ENCODE peak calls at places on chromosomes 7 and 10, in six cellular contexts. O is mesendoderm, D is IMR-90, T is trophoblast cell, H is H9, C is mesenchymal stem cell. G is an unnamed sample.

GRCh38 chr10:69465457-69466157 is 14.3 kb downstream of the TSPAN15 start:
- DNase-seq in O (no peak), D (no peak), T (no peak), H (no peak), C (no peak), G (no peak)

GRCh38 chr7:50346548-50347497 is 42.3 kb downstream of the IKZF1 start:
- DNase-seq in O (peak; percentile 68), D (no peak), T (no peak), H (no peak), C (no peak), G (no peak)

GRCh38 chr10:122348951-122349361 is 25.6 kb upstream of the PLEKHA1 start:
- DNase-seq in O (no peak), D (no peak), T (no peak), H (no peak), C (no peak), G (peak; percentile 65)

GRCh38 chr10:121589553-121589952 is 8.7 kb downstream of the FGFR2 start:
- DNase-seq in O (no peak), D (no peak), T (no peak), H (no peak), C (no peak), G (no peak)

GRCh38 chr10:33441561-33441960 is 107.1 kb upstream of the NRP1 start:
- DNase-seq in O (no peak), D (no peak), T (peak; percentile 3), H (no peak), C (no peak), G (no peak)

GRCh38 chr7:127769696-127770400 is 117.9 kb downstream of the SND1 start:
- DNase-seq in O (no peak), D (peak; percentile 58), T (no peak), H (no peak), C (peak; percentile 52), G (no peak)

GRCh38 chr7:96285579-96285978 is 36.3 kb downstream of the SLC25A13 start:
- DNase-seq in O (no peak), D (peak; percentile 37), T (no peak), H (no peak), C (no peak), G (no peak)

GRCh38 chr7:29588900-29589696 is 25.5 kb downstream of the PRR15 start:
- DNase-seq in O (peak; percentile 63), D (peak; percentile 22), T (peak; percentile 23), H (peak; percentile 66), C (peak; percentile 30), G (no peak)

GRCh38 chr7:94239661-94240234 is 154.9 kb upstream of the COL1A2 start:
- DNase-seq in O (peak; percentile 38), D (no peak), T (no peak), H (no peak), C (no peak), G (peak; percentile 76)

GRCh38 chr10:23172846-23173548 is 19.1 kb upstream of the PTF1A start:
- DNase-seq in O (peak; percentile 58), D (no peak), T (no peak), H (peak; percentile 74), C (no peak), G (no peak)

GRCh38 chr10:122446668-122447410 is 7.6 kb upstream of the ARMS2 start:
- DNase-seq in O (peak; percentile 65), D (no peak), T (peak; percentile 75), H (no peak), C (no peak), G (no peak)

GRCh38 chr7:29190349-29191045 is 4.1 kb upstream of the CHN2 start:
- DNase-seq in O (peak; percentile 59), D (no peak), T (no peak), H (no peak), C (no peak), G (no peak)

GRCh38 chr10:2130906-2131305 is 393.6 kb upstream of the ADARB2 start:
- DNase-seq in O (peak; percentile 23), D (no peak), T (no peak), H (no peak), C (no peak), G (no peak)

GRCh38 chr7:128200376-128200775 is 40.7 kb upstream of the LEP start:
- DNase-seq in O (no peak), D (no peak), T (no peak), H (peak; percentile 26), C (no peak), G (no peak)

GRCh38 chr10:15200626-15201025 is 32.1 kb upstream of the NMT2 start:
- DNase-seq in O (peak; percentile 98), D (peak; percentile 80), T (peak; percentile 51), H (no peak), C (peak; percentile 63), G (no peak)

GRCh38 chr7:133117432-133117831 is 35.5 kb upstream of the CHCHD3 start:
- DNase-seq in O (no peak), D (no peak), T (no peak), H (no peak), C (no peak), G (no peak)

GRCh38 chr7:121262221-121262620 is 66.6 kb upstream of the WNT16 start:
- DNase-seq in O (no peak), D (peak; percentile 64), T (no peak), H (no peak), C (no peak), G (no peak)

GRCh38 chr7:45177801-45178200 is 20.2 kb downstream of the RAMP3 start:
- DNase-seq in O (no peak), D (no peak), T (no peak), H (no peak), C (no peak), G (no peak)

GRCh38 chr10:22893776-22894175 is 34.1 kb upstream of the ARMC3 start:
- DNase-seq in O (no peak), D (no peak), T (no peak), H (no peak), C (no peak), G (no peak)

GRCh38 chr7:134954197-134955082 is 31.9 kb upstream of the AGBL3 start:
- DNase-seq in O (peak; percentile 42), D (peak; percentile 54), T (no peak), H (no peak), C (peak; percentile 51), G (no peak)

GRCh38 chr7:117124585-117125220 is 171.4 kb downstream of the ST7 start:
- DNase-seq in O (no peak), D (peak; percentile 97), T (peak; percentile 79), H (no peak), C (peak; percentile 98), G (no peak)

GRCh38 chr7:107453388-107453787 is 16.5 kb upstream of the GPR22 start:
- DNase-seq in O (no peak), D (no peak), T (no peak), H (no peak), C (no peak), G (no peak)

GRCh38 chr10:24642921-24643678 is 80.6 kb downstream of the ARHGAP21 start:
- DNase-seq in O (peak; percentile 53), D (peak; percentile 88), T (peak; percentile 33), H (no peak), C (peak; percentile 76), G (no peak)

GRCh38 chr10:43202224-43202656 is 64.0 kb downstream of the CSGALNACT2 start:
- DNase-seq in O (peak; percentile 77), D (no peak), T (no peak), H (peak; percentile 75), C (peak; percentile 23), G (no peak)

GRCh38 chr10:93488956-93489528 is 6.9 kb upstream of the MYOF start:
- DNase-seq in O (peak; percentile 68), D (peak; percentile 37), T (peak; percentile 8), H (no peak), C (no peak), G (no peak)

GRCh38 chr10:3115685-3116084 is 48.3 kb downstream of the PFKP start:
- DNase-seq in O (no peak), D (no peak), T (no peak), H (no peak), C (no peak), G (no peak)

GRCh38 chr7:67659066-67659465 is 662.4 kb downstream of the TYW1 start:
- DNase-seq in O (no peak), D (no peak), T (no peak), H (no peak), C (no peak), G (no peak)

GRCh38 chr7:27190284-27190748 is 5.3 kb upstream of the HOXA11 start:
- DNase-seq in O (no peak), D (no peak), T (no peak), H (no peak), C (no peak), G (no peak)

DNA sequence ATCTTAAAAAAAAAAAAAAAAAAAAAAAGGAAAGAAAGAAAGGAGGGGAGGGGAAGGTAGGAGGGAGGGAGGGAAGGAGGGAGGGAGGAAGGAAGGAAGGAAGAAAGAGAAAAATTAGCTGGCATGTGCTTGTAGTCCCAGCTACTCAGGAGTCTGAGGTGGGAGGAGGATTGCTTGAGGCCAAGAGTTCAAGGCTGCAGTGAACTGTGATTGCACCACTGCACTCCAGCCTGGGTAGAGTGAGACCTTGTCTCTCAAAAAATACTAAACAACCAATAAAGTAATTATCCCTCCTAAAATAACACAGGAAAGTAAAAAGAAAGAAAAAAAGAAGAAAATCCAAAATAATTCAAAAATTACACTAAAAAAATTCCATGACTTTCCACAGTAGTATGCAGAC is 13.8 kb upstream of the NRF1 start:
- DNase-seq in O (no peak), D (no peak), T (no peak), H (no peak), C (no peak), G (no peak)
- H4K8ac ChIP-seq in O (no peak overlapping the region), D (no peak overlapping the region), T (no peak overlapping the region), H (no peak overlapping the region), C (no peak overlapping the region), G (no peak overlapping the region)

GRCh38 chr7:99132922-99133321 is 11.0 kb downstream of the SMURF1 start:
- DNase-seq in O (no peak), D (peak; percentile 87), T (no peak), H (no peak), C (peak; percentile 77), G (no peak)
- H3K4me2 ChIP-seq in O (no peak overlapping the region), D (no peak overlapping the region), T (no peak overlapping the region), H (no peak overlapping the region), C (no peak overlapping the region), G (no peak overlapping the region)

GRCh38 chr7:99468336-99468918 is 2.5 kb upstream of the ATP5MF start:
- DNase-seq in O (no peak), D (no peak), T (no peak), H (no peak), C (no peak), G (no peak)
- H4K8ac ChIP-seq in O (no peak overlapping the region), D (no peak overlapping the region), T (no peak overlapping the region), H (no peak overlapping the region), C (no peak overlapping the region), G (no peak overlapping the region)

DNA sequence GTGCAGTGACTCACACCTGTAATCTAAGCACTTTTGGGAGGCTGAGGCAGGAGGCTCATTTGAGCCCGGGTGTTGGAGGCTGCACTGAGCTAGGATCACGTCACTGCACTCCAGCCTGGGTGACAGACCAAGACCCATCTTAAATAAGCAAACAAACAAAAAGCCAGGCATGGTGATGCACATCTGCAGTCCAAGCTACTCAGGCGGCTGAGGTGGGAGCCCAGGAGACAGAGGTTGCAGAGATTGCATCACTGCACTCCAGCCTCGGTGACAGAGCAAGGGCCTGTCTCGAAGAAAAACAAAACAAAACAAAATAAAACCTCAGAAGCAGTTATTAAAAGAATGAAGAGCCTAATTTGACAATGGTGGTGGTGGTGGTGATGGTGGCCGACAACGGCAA is 132.5 kb downstream of the PARD3 start:
- DNase-seq in O (no peak), D (no peak), T (peak; percentile 72), H (no peak), C (no peak), G (no peak)
- H3K4me2 ChIP-seq in O (no peak overlapping the region), D (no peak overlapping the region), T (no peak overlapping the region), H (no peak overlapping the region), C (no peak overlapping the region), G (no peak overlapping the region)

GRCh38 chr7:101411477-101411954 is 48.8 kb downstream of the COL26A1 start:
- DNase-seq in O (no peak), D (no peak), T (no peak), H (no peak), C (no peak), G (no peak)
- H4K8ac ChIP-seq in O (no peak overlapping the region), D (no peak overlapping the region), T (no peak overlapping the region), H (no peak overlapping the region), C (no peak overlapping the region), G (no peak overlapping the region)

GRCh38 chr10:120424198-120424464 is 32.9 kb upstream of the PLPP4 start:
- DNase-seq in O (no peak), D (no peak), T (no peak), H (no peak), C (no peak), G (no peak)
- H3K4me2 ChIP-seq in O (no peak overlapping the region), D (no peak overlapping the region), T (no peak overlapping the region), H (no peak overlapping the region), C (no peak overlapping the region), G (no peak overlapping the region)